ENCODE peak calls at places on chromosome 7, in five cellular contexts. J, X, K, H and Q are unnamed samples.

GRCh38 chr7:45660901-45661211 is 86.7 kb downstream of the ADCY1 start:
- DNase-seq in J (no peak), K (no peak), X (peak; percentile 2), H (no peak), Q (no peak)

GRCh38 chr7:37908221-37908788 is 8.3 kb downstream of the SFRP4 start:
- DNase-seq in K (no peak), H (no peak), J (no peak), X (no peak), Q (no peak)

GRCh38 chr7:84412161-84412969 is 217.8 kb upstream of the SEMA3A start:
- DNase-seq in J (no peak), X (no peak), K (no peak), H (peak; percentile 83), Q (peak; percentile 71)

GRCh38 chr7:149292101-149292823 is 30.3 kb downstream of the ZNF783 start:
- DNase-seq in J (no peak), H (no peak), X (no peak), K (no peak), Q (peak; percentile 35)

GRCh38 chr7:66921918-66922486 is 977 bp downstream of the TMEM248 start:
- DNase-seq in H (no peak), J (no peak), X (no peak), K (peak; percentile 22), Q (peak; percentile 38)

GRCh38 chr7:141097430-141097829 is 23.6 kb downstream of the TMEM178B start:
- DNase-seq in H (no peak), J (no peak), K (no peak), X (no peak), Q (peak; percentile 17)

GRCh38 chr7:45524373-45524913 is 49.7 kb upstream of the ADCY1 start:
- DNase-seq in H (no peak), J (peak; percentile 11), X (no peak), K (no peak), Q (no peak)

GRCh38 chr7:33750177-33750576 is 155.2 kb upstream of the BMPER start:
- DNase-seq in X (no peak), J (no peak), K (no peak), H (no peak), Q (peak; percentile 38)

GRCh38 chr7:1114088-1114487 is 26.2 kb downstream of the GPER1 start:
- DNase-seq in X (no peak), K (no peak), J (no peak), H (no peak), Q (no peak)

GRCh38 chr7:55521543-55522267 is 50.6 kb downstream of the VOPP1 start:
- DNase-seq in X (no peak), H (no peak), K (no peak), J (no peak), Q (no peak)

GRCh38 chr7:158572000-158572828 is 15.4 kb downstream of the PTPRN2 start:
- DNase-seq in K (no peak), H (no peak), J (no peak), X (no peak), Q (peak; percentile 72)

GRCh38 chr7:53611043-53611442 is 575.6 kb downstream of the POM121L12 start:
- DNase-seq in X (no peak), K (no peak), H (no peak), J (no peak), Q (no peak)

GRCh38 chr7:76509931-76510877 is at the start of gene UPK3B:
- DNase-seq in X (no peak), K (no peak), H (no peak), J (no peak), Q (peak; percentile 70)

GRCh38 chr7:107047902-107048782 is 3.6 kb downstream of the PRKAR2B start:
- DNase-seq in H (no peak), K (no peak), X (no peak), J (no peak), Q (no peak)

GRCh38 chr7:151626422-151627115 is 106.9 kb upstream of the RHEB start:
- DNase-seq in X (peak; percentile 62), K (no peak), J (no peak), H (no peak), Q (peak; percentile 56)

GRCh38 chr7:50988988-50989387 is 206.3 kb upstream of the GRB10 start:
- DNase-seq in K (no peak), J (no peak), H (no peak), X (no peak), Q (no peak)

GRCh38 chr7:5406957-5407930 is 16.4 kb downstream of the TNRC18 start:
- DNase-seq in K (no peak), J (no peak), X (no peak), H (no peak), Q (no peak)

GRCh38 chr7:112898432-112899290 is 108.5 kb upstream of the TMEM168 start:
- DNase-seq in J (peak; percentile 11), X (peak; percentile 68), H (peak; percentile 51), K (peak; percentile 10), Q (peak; percentile 53)

GRCh38 chr7:134899729-134900128 is 86.6 kb upstream of the AGBL3 start:
- DNase-seq in K (no peak), J (no peak), X (no peak), H (peak; percentile 67), Q (peak; percentile 40)

GRCh38 chr7:74479961-74480829 is 26.5 kb downstream of the GTF2IRD1 start:
- DNase-seq in K (no peak), H (no peak), X (peak; percentile 92), J (peak; percentile 59), Q (peak; percentile 92)
- H3K4me1 ChIP-seq in K (no peaks in the 10 kb centered on the region), H (peaks cover 82% of the 10 kb centered on the region), X (peaks cover 53% of the 10 kb centered on the region), J (peaks cover 78% of the 10 kb centered on the region), Q (peaks cover 60% of the 10 kb centered on the region)

GRCh38 chr7:127809285-127809702 is 157.3 kb downstream of the SND1 start:
- DNase-seq in X (no peak), K (no peak), J (no peak), H (no peak), Q (peak; percentile 95)
- H3K4me1 ChIP-seq in X (peaks cover 9% of the 10 kb centered on the region), K (no peaks in the 10 kb centered on the region), J (peaks cover 24% of the 10 kb centered on the region), H (no peaks in the 10 kb centered on the region), Q (peaks cover 15% of the 10 kb centered on the region)

GRCh38 chr7:30281263-30281662 is 3.1 kb upstream of the ZNRF2 start:
- DNase-seq in X (no peak), J (no peak), K (no peak), H (no peak), Q (no peak)
- H3K4me1 ChIP-seq in X (no peaks in the 10 kb centered on the region), J (peaks cover 15% of the 10 kb centered on the region), K (peaks cover 5% of the 10 kb centered on the region), H (peaks cover 3% of the 10 kb centered on the region), Q (peaks cover 20% of the 10 kb centered on the region)

GRCh38 chr7:2521952-2522591 is 2.5 kb downstream of the LFNG start:
- DNase-seq in X (no peak), J (no peak), H (no peak), K (peak; percentile 72), Q (no peak)
- H3K4me1 ChIP-seq in X (peaks cover 48% of the 10 kb centered on the region), J (peaks cover 94% of the 10 kb centered on the region), H (peaks cover 49% of the 10 kb centered on the region), K (peaks cover 66% of the 10 kb centered on the region), Q (peaks cover 49% of the 10 kb centered on the region)

GRCh38 chr7:130890176-130891020 is 156.4 kb upstream of the KLF14 start:
- DNase-seq in H (no peak), K (no peak), X (no peak), J (peak; percentile 61), Q (no peak)
- H3K4me1 ChIP-seq in H (peaks cover 85% of the 10 kb centered on the region), K (peaks cover 16% of the 10 kb centered on the region), X (peaks cover 45% of the 10 kb centered on the region), J (peaks cover 92% of the 10 kb centered on the region), Q (peaks cover 27% of the 10 kb centered on the region)

DNA sequence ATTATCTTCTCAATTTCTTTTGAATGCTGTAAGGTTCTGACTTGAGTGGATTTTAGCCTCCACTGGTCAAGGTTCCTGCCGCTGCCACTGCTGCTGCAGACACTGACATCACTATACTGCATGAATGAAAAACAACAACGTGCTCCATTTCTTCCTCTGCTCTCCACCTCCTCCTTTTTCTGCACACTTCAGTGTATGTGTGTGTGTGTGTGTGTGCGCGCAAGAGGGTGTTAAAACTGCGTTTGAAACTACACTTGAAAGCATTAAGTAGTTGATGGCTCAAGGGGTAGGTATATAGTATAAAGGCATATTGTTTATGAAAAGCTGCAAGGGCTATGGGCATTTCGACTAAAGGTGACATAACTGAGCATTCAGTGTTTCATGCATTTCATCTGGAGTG is 3.5 kb downstream of the GLCCI1 start:
- DNase-seq in K (no peak), H (no peak), J (no peak), X (no peak), Q (no peak)
- H3K4me1 ChIP-seq in K (peaks cover 64% of the 10 kb centered on the region), H (peaks cover 3% of the 10 kb centered on the region), J (peaks cover 20% of the 10 kb centered on the region), X (no peaks in the 10 kb centered on the region), Q (peaks cover 9% of the 10 kb centered on the region)